ENCODE peak calls at places on chromosomes 7 and 10, in ten cellular contexts. F, Z, T, N, J, V, G, X, R and Y are unnamed samples.
A peak's percentile ranks its signal among the peaks of the same experiment; 100 is the strongest.

GRCh38 chr10:80472234-80473095 is 18.4 kb downstream of the TSPAN14 start:
- DNase-seq in F (no peak), Z (no peak), T (no peak), N (no peak), J (no peak), V (no peak), G (no peak), X (peak; percentile 90), R (peak; percentile 66), Y (no peak)

GRCh38 chr7:12211054-12212050 is at the start of gene TMEM106B:
- DNase-seq in F (peak; percentile 96), Z (peak; percentile 93), T (peak; percentile 96), N (peak; percentile 90), J (peak; percentile 97), V (peak; percentile 99), G (peak; percentile 96), X (peak; percentile 98), R (peak; percentile 89), Y (peak; percentile 96)

GRCh38 chr10:689433-690226 is at the start of gene DIP2C:
- DNase-seq in F (peak; percentile 60), Z (no peak), T (no peak), N (no peak), J (peak; percentile 70), V (peak; percentile 50), G (peak; percentile 61), X (peak; percentile 94), R (no peak), Y (peak; percentile 71)

GRCh38 chr7:19106308-19107141 is 10.9 kb downstream of the TWIST1 start:
- DNase-seq in F (peak; percentile 11), Z (no peak), T (no peak), N (no peak), J (peak; percentile 54), V (no peak), G (peak; percentile 46), X (peak; percentile 61), R (no peak), Y (peak; percentile 41)

GRCh38 chr10:62815373-62816111 is 624 bp downstream of the EGR2 start:
- DNase-seq in F (no peak), Z (no peak), T (peak; percentile 47), N (no peak), J (no peak), V (no peak), G (peak; percentile 14), X (peak; percentile 38), R (no peak), Y (no peak)

GRCh38 chr10:63576501-63576900 is 55.3 kb downstream of the REEP3 start:
- DNase-seq in F (no peak), Z (no peak), T (no peak), N (no peak), J (no peak), V (no peak), G (no peak), X (no peak), R (no peak), Y (no peak)

GRCh38 chr10:111360260-111360925 is 283.6 kb downstream of the ADRA2A start:
- DNase-seq in F (peak; percentile 50), Z (no peak), T (no peak), N (no peak), J (peak; percentile 63), V (peak; percentile 31), G (peak; percentile 78), X (no peak), R (peak; percentile 64), Y (peak; percentile 47)

GRCh38 chr10:127923646-127924045 is 16.7 kb downstream of the PTPRE start:
- DNase-seq in F (no peak), Z (no peak), T (no peak), N (no peak), J (no peak), V (no peak), G (no peak), X (no peak), R (no peak), Y (no peak)

GRCh38 chr7:1425292-1426136 is 33.8 kb downstream of the MICALL2 start:
- DNase-seq in F (no peak), Z (no peak), T (no peak), N (no peak), J (peak; percentile 45), V (no peak), G (peak; percentile 30), X (peak; percentile 15), R (peak; percentile 24), Y (no peak)

GRCh38 chr7:64959072-64959747 is 31.6 kb downstream of the ZNF117 start:
- DNase-seq in F (peak; percentile 81), Z (no peak), T (no peak), N (no peak), J (peak; percentile 13), V (peak; percentile 61), G (peak; percentile 39), X (no peak), R (peak; percentile 51), Y (no peak)

GRCh38 chr7:94843553-94843952 is 63.8 kb upstream of the PPP1R9A start:
- DNase-seq in F (no peak), Z (no peak), T (no peak), N (no peak), J (no peak), V (no peak), G (no peak), X (no peak), R (no peak), Y (no peak)